ENCODE peak calls at places on chromosomes 13 and 19, in four cellular contexts. One of them, this sample, is unnamed.

GRCh38 chr13:79398915-79399314 is 7.1 kb downstream of the RBM26 start:
- DNase-seq in cardiac fibroblast: peak
- DNase-seq in ovary: no peak
- DNase-seq in astrocyte: no peak
- DNase-seq in this sample: no peak

GRCh38 chr13:45198041-45198440 is 2.8 kb downstream of the KCTD4 start:
- DNase-seq in cardiac fibroblast: no peak
- DNase-seq in ovary: no peak
- DNase-seq in astrocyte: peak
- DNase-seq in this sample: no peak

GRCh38 chr19:9075064-9075964 is 11.5 kb upstream of the OR1M1 start:
- DNase-seq in cardiac fibroblast: peak
- DNase-seq in ovary: peak
- DNase-seq in astrocyte: peak
- DNase-seq in this sample: no peak

GRCh38 chr19:13022859-13023636 is 27.8 kb downstream of the NFIX start:
- DNase-seq in cardiac fibroblast: peak
- DNase-seq in ovary: peak
- DNase-seq in astrocyte: peak
- DNase-seq in this sample: no peak

GRCh38 chr13:52025475-52026245 is 1.2 kb downstream of the UTP14C start:
- DNase-seq in cardiac fibroblast: no peak
- DNase-seq in ovary: no peak
- DNase-seq in astrocyte: no peak
- DNase-seq in this sample: no peak

GRCh38 chr19:9913237-9914000 is 22.9 kb downstream of the OLFM2 start:
- DNase-seq in cardiac fibroblast: no peak
- DNase-seq in ovary: no peak
- DNase-seq in astrocyte: no peak
- DNase-seq in this sample: no peak

GRCh38 chr19:55196803-55197202 is 12.5 kb downstream of the PTPRH start:
- DNase-seq in cardiac fibroblast: peak
- DNase-seq in ovary: no peak
- DNase-seq in astrocyte: no peak
- DNase-seq in this sample: no peak

GRCh38 chr19:8441725-8442544 is 2.8 kb upstream of the HNRNPM start:
- DNase-seq in cardiac fibroblast: no peak
- DNase-seq in ovary: no peak
- DNase-seq in astrocyte: no peak
- DNase-seq in this sample: no peak

GRCh38 chr13:32165791-32166190 is 134.2 kb downstream of the FRY start:
- DNase-seq in cardiac fibroblast: no peak
- DNase-seq in ovary: no peak
- DNase-seq in astrocyte: no peak
- DNase-seq in this sample: no peak

GRCh38 chr13:112859817-112860190 is 109.2 kb upstream of the MCF2L start:
- DNase-seq in cardiac fibroblast: peak
- DNase-seq in ovary: no peak
- DNase-seq in astrocyte: peak
- DNase-seq in this sample: no peak

GRCh38 chr13:109840201-109840892 is 54.0 kb upstream of the IRS2 start:
- DNase-seq in cardiac fibroblast: peak
- DNase-seq in ovary: no peak
- DNase-seq in astrocyte: peak
- DNase-seq in this sample: no peak

GRCh38 chr19:15136234-15136954 is 29.2 kb downstream of the SYDE1 start:
- DNase-seq in cardiac fibroblast: peak
- DNase-seq in ovary: no peak
- DNase-seq in astrocyte: no peak
- DNase-seq in this sample: no peak

GRCh38 chr19:37468961-37469777 is at the start of gene ZNF570:
- DNase-seq in cardiac fibroblast: peak
- DNase-seq in ovary: peak
- DNase-seq in astrocyte: peak
- DNase-seq in this sample: peak

DNA sequence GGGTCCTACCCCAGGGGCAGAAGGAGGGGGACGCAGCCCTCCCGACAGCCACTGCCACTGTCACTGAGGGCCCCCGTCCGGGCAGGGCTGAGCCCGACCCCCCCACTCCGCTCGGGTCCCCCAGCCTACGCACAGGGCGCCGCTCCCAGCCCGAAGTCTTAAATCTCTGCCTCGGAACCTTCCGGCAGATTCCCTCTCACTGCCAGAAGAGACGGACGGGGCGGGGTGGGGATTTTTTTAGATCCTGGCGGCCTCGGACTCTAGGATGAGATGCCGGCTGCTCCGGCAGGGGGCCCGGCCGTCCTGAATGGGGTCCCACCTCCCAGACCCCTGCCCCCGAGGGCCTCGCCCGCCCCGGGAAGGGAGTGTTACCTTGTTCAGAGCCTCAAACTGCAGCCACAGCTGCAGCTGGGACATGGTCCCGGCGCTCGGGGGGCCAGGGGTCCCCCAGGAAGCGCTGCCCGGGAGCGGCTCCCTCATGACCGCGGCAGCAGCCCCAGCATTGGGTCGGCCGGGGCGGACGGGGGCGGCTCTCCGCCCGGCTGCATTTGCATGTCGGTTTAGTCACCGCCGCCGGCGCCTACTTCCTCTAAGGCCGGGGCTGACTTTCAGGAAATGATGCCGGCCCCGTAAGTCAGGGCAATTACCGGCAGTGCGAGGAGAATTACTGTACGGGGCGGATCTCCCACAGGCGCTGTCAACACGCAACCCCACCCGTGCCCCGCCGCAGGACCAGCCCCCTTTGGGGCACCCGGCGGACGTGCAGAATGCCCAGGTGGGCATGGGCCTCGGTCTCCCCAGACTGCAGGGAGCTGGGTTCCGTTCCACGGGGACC is 28.1 kb downstream of the GPX4 start:
- DNase-seq in cardiac fibroblast: peak
- DNase-seq in ovary: peak
- DNase-seq in astrocyte: peak
- DNase-seq in this sample: peak
- TF ChIP-seq CTCF in cardiac fibroblast: no peak
- TF ChIP-seq CTCF in ovary: no peak
- TF ChIP-seq CTCF in astrocyte: no peak
- TF ChIP-seq CTCF in this sample: peak

GRCh38 chr13:20057214-20057613 is 98.7 kb downstream of the ZMYM2 start:
- DNase-seq in cardiac fibroblast: no peak
- DNase-seq in ovary: no peak
- DNase-seq in astrocyte: no peak
- DNase-seq in this sample: no peak

GRCh38 chr13:20053016-20053415 is 94.5 kb downstream of the ZMYM2 start:
- DNase-seq in cardiac fibroblast: peak
- DNase-seq in ovary: no peak
- DNase-seq in astrocyte: peak
- DNase-seq in this sample: no peak

GRCh38 chr13:20051366-20051765 is 92.8 kb downstream of the ZMYM2 start:
- DNase-seq in cardiac fibroblast: no peak
- DNase-seq in ovary: no peak
- DNase-seq in astrocyte: no peak
- DNase-seq in this sample: no peak

GRCh38 chr13:20054586-20054985 is 96.1 kb downstream of the ZMYM2 start:
- DNase-seq in cardiac fibroblast: no peak
- DNase-seq in ovary: no peak
- DNase-seq in astrocyte: no peak
- DNase-seq in this sample: no peak

DNA sequence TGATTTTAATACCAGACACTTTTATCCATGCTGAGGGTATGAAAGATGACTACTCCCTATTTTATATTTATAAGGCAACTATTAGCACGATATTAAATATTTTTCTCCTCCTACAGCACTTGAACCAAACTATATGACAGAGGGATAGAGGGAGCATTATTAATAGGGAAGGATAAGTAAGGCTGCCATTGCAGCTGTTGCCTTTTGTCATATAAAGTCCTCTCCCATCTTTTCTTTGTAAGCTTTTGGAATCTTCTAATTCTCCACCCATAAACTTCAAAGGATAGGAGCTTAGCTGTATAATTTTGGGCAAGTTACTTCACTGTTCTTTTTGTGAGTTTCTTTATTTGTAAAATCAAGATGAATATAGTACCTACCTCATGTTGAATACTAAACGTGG is 95.4 kb downstream of the ZMYM2 start:
- DNase-seq in cardiac fibroblast: no peak
- DNase-seq in ovary: no peak
- DNase-seq in astrocyte: no peak
- DNase-seq in this sample: no peak
- TF ChIP-seq CTCF in cardiac fibroblast: no peak
- TF ChIP-seq CTCF in ovary: no peak
- TF ChIP-seq CTCF in astrocyte: no peak
- TF ChIP-seq CTCF in this sample: no peak

GRCh38 chr13:99197257-99197651 is 3.4 kb upstream of the UBAC2 start:
- DNase-seq in cardiac fibroblast: no peak
- DNase-seq in ovary: no peak
- DNase-seq in astrocyte: no peak
- DNase-seq in this sample: no peak
- TF ChIP-seq CTCF in cardiac fibroblast: no peak
- TF ChIP-seq CTCF in ovary: no peak
- TF ChIP-seq CTCF in astrocyte: no peak
- TF ChIP-seq CTCF in this sample: no peak

DNA sequence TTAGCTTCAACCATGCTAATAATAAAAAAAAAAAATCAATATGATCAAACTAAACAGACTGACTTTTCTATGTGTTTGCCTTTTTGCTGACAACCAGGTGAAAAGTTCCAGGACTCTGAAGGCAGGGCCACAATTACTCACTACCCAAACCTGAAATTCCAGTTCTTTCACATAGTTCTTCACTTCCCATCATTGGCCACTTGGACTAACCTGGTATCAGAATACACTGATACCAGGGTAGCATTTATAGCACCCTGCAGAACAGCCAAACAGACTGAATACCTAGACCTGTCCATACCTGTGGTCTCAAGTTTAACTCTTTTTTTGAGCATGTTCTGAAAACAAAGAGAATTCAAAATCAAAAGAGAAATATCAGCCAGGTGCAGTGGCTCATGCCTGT is 25.1 kb downstream of the ELF1 start:
- DNase-seq in cardiac fibroblast: no peak
- DNase-seq in ovary: no peak
- DNase-seq in astrocyte: no peak
- DNase-seq in this sample: no peak
- TF ChIP-seq CTCF in cardiac fibroblast: no peak
- TF ChIP-seq CTCF in ovary: no peak
- TF ChIP-seq CTCF in astrocyte: no peak
- TF ChIP-seq CTCF in this sample: no peak

DNA sequence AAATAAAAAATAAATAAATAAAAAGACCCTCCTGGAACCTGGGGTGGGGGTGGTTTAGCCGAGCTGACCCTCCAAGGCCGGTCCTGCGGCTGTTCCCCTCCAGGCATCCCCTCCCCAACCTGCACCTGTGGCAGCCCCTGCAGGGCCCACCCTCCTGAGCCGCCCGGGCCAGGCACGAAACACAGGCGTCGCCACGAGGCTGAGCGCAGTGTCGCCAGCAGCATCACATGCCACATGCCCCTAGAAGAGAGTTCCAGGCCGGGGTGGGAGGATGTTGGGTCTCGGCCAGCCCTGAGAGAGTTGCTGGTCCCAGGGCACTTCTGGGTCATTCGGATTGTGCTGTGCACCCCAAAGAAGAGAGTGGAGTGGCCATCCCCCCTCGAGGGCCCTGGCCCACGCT is 82.0 kb downstream of the KDM4B start:
- DNase-seq in cardiac fibroblast: no peak
- DNase-seq in ovary: no peak
- DNase-seq in astrocyte: no peak
- DNase-seq in this sample: no peak
- TF ChIP-seq CTCF in cardiac fibroblast: no peak
- TF ChIP-seq CTCF in ovary: no peak
- TF ChIP-seq CTCF in astrocyte: no peak
- TF ChIP-seq CTCF in this sample: no peak

DNA sequence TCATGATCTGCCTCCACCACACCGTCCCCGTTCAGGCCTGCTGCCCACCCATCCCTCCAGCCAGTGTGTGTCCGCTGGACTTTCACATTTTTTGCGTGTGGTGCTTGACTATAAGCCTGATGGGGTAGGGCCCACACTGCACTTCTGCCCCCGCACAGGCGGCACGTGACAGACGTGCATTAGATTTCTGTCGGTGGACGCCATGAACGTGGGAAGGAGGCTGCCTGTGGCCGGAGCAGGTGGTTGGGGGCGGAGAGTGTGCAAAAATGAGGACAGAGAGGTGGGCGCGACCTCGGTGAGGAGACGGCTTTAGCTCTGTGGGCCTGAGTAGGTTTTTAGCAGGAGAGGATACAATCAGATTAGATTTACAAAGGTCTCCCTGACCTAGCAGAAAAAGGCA is 25.2 kb downstream of the PAK4 start:
- DNase-seq in cardiac fibroblast: no peak
- DNase-seq in ovary: no peak
- DNase-seq in astrocyte: no peak
- DNase-seq in this sample: no peak
- TF ChIP-seq CTCF in cardiac fibroblast: no peak
- TF ChIP-seq CTCF in ovary: no peak
- TF ChIP-seq CTCF in astrocyte: no peak
- TF ChIP-seq CTCF in this sample: no peak

GRCh38 chr19:48618916-48619691 is at the start of the genes RPL18 and SPHK2:
- DNase-seq in cardiac fibroblast: peak
- DNase-seq in ovary: peak
- DNase-seq in astrocyte: peak
- DNase-seq in this sample: peak

GRCh38 chr19:48616041-48616436 is 1.2 kb upstream of the FAM83E start:
- DNase-seq in cardiac fibroblast: no peak
- DNase-seq in ovary: no peak
- DNase-seq in astrocyte: no peak
- DNase-seq in this sample: no peak

GRCh38 chr19:48616491-48617056 is 1.7 kb upstream of the FAM83E start:
- DNase-seq in cardiac fibroblast: no peak
- DNase-seq in ovary: no peak
- DNase-seq in astrocyte: no peak
- DNase-seq in this sample: no peak

GRCh38 chr19:48618278-48618915 is 581 bp downstream of the RPL18 start:
- DNase-seq in cardiac fibroblast: no peak
- DNase-seq in ovary: no peak
- DNase-seq in astrocyte: no peak
- DNase-seq in this sample: no peak

GRCh38 chr19:48617146-48617937 is 1.6 kb downstream of the RPL18 start:
- DNase-seq in cardiac fibroblast: no peak
- DNase-seq in ovary: no peak
- DNase-seq in astrocyte: no peak
- DNase-seq in this sample: peak
- TF ChIP-seq CTCF in cardiac fibroblast: no peak
- TF ChIP-seq CTCF in ovary: no peak
- TF ChIP-seq CTCF in astrocyte: no peak
- TF ChIP-seq CTCF in this sample: no peak

GRCh38 chr19:1422943-1423342 is 15.3 kb upstream of the RPS15 start:
- DNase-seq in cardiac fibroblast: no peak
- DNase-seq in ovary: no peak
- DNase-seq in astrocyte: no peak
- DNase-seq in this sample: no peak
- TF ChIP-seq CTCF in cardiac fibroblast: no peak
- TF ChIP-seq CTCF in ovary: no peak
- TF ChIP-seq CTCF in astrocyte: no peak
- TF ChIP-seq CTCF in this sample: no peak

This sample was measured in CD14-positive monocyte.